ENCODE peak calls at places on chromosomes 13 and 19, in four cellular contexts. O, K, L and I are unnamed samples.

GRCh38 chr19:46442808-46443450 is 14.2 kb upstream of the PNMA8C start:
- DNase-seq in O (peak), K (no peak), L (no peak), I (no peak)

GRCh38 chr19:39448271-39448670 is 2.9 kb downstream of the SUPT5H start:
- DNase-seq in O (no peak), K (peak), L (no peak), I (no peak)

GRCh38 chr19:36423925-36424324 is 5.5 kb upstream of the ZFP82 start:
- DNase-seq in O (no peak), K (no peak), L (no peak), I (no peak)

GRCh38 chr19:17835182-17836006 is 12.4 kb downstream of the JAK3 start:
- DNase-seq in O (no peak), K (no peak), L (no peak), I (no peak)

GRCh38 chr13:104954210-104954609 is 1581.3 kb downstream of the EFNB2 start:
- DNase-seq in O (no peak), K (no peak), L (no peak), I (no peak)

GRCh38 chr19:35044317-35045117 is 3.0 kb downstream of the HPN start:
- DNase-seq in O (peak), K (peak), L (peak), I (peak)

GRCh38 chr13:25046985-25047660 is 48.8 kb upstream of the PABPC3 start:
- DNase-seq in O (no peak), K (no peak), L (peak), I (no peak)

GRCh38 chr13:76641056-76641455 is 245.1 kb downstream of the KCTD12 start:
- DNase-seq in O (no peak), K (no peak), L (peak), I (no peak)

GRCh38 chr19:15195987-15196682 is 4.7 kb downstream of the NOTCH3 start:
- DNase-seq in O (no peak), K (no peak), L (peak), I (no peak)

GRCh38 chr13:23579886-23580706 is 9.9 kb downstream of the TNFRSF19 start:
- DNase-seq in O (no peak), K (no peak), L (no peak), I (no peak)

GRCh38 chr13:99496322-99497142 is 4.7 kb upstream of the TM9SF2 start:
- DNase-seq in O (peak), K (peak), L (no peak), I (peak)

GRCh38 chr19:3690551-3691371 is 9.5 kb downstream of the PIP5K1C start:
- DNase-seq in O (no peak), K (no peak), L (no peak), I (no peak)

GRCh38 chr13:45042539-45042938 is 53.2 kb downstream of the GPALPP1 start:
- DNase-seq in O (no peak), K (no peak), L (no peak), I (no peak)

GRCh38 chr13:33633701-33634525 is 184.0 kb upstream of the RFC3 start:
- DNase-seq in O (no peak), K (no peak), L (no peak), I (no peak)

GRCh38 chr13:85283408-85283807 is 515.8 kb downstream of the SLITRK6 start:
- DNase-seq in O (no peak), K (no peak), L (no peak), I (no peak)